ENCODE peak calls at places on chromosome 21, in eight cellular contexts. One of them, this sample, is unnamed.

GRCh38 chr21:35303085-35303484 is 254.0 kb upstream of the RUNX1 start:
- DNase-seq in HTR-8/SVneo: peak
- DNase-seq in AG09319: no peak
- DNase-seq in astrocyte of the spinal cord: peak
- DNase-seq in AG20443: peak
- DNase-seq in dorsolateral prefrontal cortex: no peak
- DNase-seq in H4: no peak
- DNase-seq in stimulated activated CD8-positive, alpha-beta memory T cell treated with anti-CD3 and anti-CD28 coated beads, Interleukin-2, amount 100 ng/mL, for 1 hour: no peak
- DNase-seq in this sample: no peak

GRCh38 chr21:42518216-42518615 is 4.6 kb downstream of the SLC37A1 start:
- DNase-seq in H4: peak
- DNase-seq in HTR-8/SVneo: peak
- DNase-seq in dorsolateral prefrontal cortex: no peak
- DNase-seq in stimulated activated CD8-positive, alpha-beta memory T cell treated with anti-CD3 and anti-CD28 coated beads, Interleukin-2, amount 100 ng/mL, for 1 hour: no peak
- DNase-seq in AG20443: peak
- DNase-seq in astrocyte of the spinal cord: peak
- DNase-seq in AG09319: no peak
- DNase-seq in this sample: no peak

GRCh38 chr21:16473965-16474364 is 744.2 kb downstream of the USP25 start:
- DNase-seq in astrocyte of the spinal cord: peak
- DNase-seq in dorsolateral prefrontal cortex: no peak
- DNase-seq in HTR-8/SVneo: no peak
- DNase-seq in AG09319: no peak
- DNase-seq in AG20443: no peak
- DNase-seq in H4: no peak
- DNase-seq in stimulated activated CD8-positive, alpha-beta memory T cell treated with anti-CD3 and anti-CD28 coated beads, Interleukin-2, amount 100 ng/mL, for 1 hour: no peak
- DNase-seq in this sample: no peak

GRCh38 chr21:45612096-45613019 is 31.2 kb upstream of the PCBP3 start:
- DNase-seq in AG09319: no peak
- DNase-seq in astrocyte of the spinal cord: peak
- DNase-seq in stimulated activated CD8-positive, alpha-beta memory T cell treated with anti-CD3 and anti-CD28 coated beads, Interleukin-2, amount 100 ng/mL, for 1 hour: no peak
- DNase-seq in dorsolateral prefrontal cortex: peak
- DNase-seq in H4: peak
- DNase-seq in AG20443: no peak
- DNase-seq in HTR-8/SVneo: peak
- DNase-seq in this sample: no peak

GRCh38 chr21:45592208-45592619 is 50.0 kb upstream of the SLC19A1 start:
- DNase-seq in dorsolateral prefrontal cortex: peak
- DNase-seq in HTR-8/SVneo: no peak
- DNase-seq in stimulated activated CD8-positive, alpha-beta memory T cell treated with anti-CD3 and anti-CD28 coated beads, Interleukin-2, amount 100 ng/mL, for 1 hour: peak
- DNase-seq in astrocyte of the spinal cord: no peak
- DNase-seq in AG09319: no peak
- DNase-seq in AG20443: no peak
- DNase-seq in H4: no peak
- DNase-seq in this sample: no peak

GRCh38 chr21:34073749-34074282 is 438 bp downstream of the MRPS6 start:
- DNase-seq in astrocyte of the spinal cord: no peak
- DNase-seq in HTR-8/SVneo: no peak
- DNase-seq in dorsolateral prefrontal cortex: peak
- DNase-seq in AG09319: no peak
- DNase-seq in AG20443: peak
- DNase-seq in H4: no peak
- DNase-seq in stimulated activated CD8-positive, alpha-beta memory T cell treated with anti-CD3 and anti-CD28 coated beads, Interleukin-2, amount 100 ng/mL, for 1 hour: no peak
- DNase-seq in this sample: peak

GRCh38 chr21:45026066-45026745 is 48.2 kb upstream of the ADARB1 start:
- DNase-seq in AG20443: peak
- DNase-seq in stimulated activated CD8-positive, alpha-beta memory T cell treated with anti-CD3 and anti-CD28 coated beads, Interleukin-2, amount 100 ng/mL, for 1 hour: no peak
- DNase-seq in astrocyte of the spinal cord: no peak
- DNase-seq in dorsolateral prefrontal cortex: no peak
- DNase-seq in AG09319: no peak
- DNase-seq in H4: no peak
- DNase-seq in HTR-8/SVneo: no peak
- DNase-seq in this sample: no peak

GRCh38 chr21:25283720-25284119 is 323.6 kb downstream of the MRPL39 start:
- DNase-seq in AG09319: peak
- DNase-seq in dorsolateral prefrontal cortex: no peak
- DNase-seq in astrocyte of the spinal cord: peak
- DNase-seq in H4: peak
- DNase-seq in HTR-8/SVneo: no peak
- DNase-seq in AG20443: peak
- DNase-seq in stimulated activated CD8-positive, alpha-beta memory T cell treated with anti-CD3 and anti-CD28 coated beads, Interleukin-2, amount 100 ng/mL, for 1 hour: no peak
- DNase-seq in this sample: peak